ENCODE peak calls at places on chromosomes 4 and X, in six cellular contexts. X is mesothelial cell of epicardium, U is neural progenitor cell, J is cardiac muscle cell, E is mucosa of descending colon, H is cardiac fibroblast. I is an unnamed sample.
A peak's percentile ranks its signal among the peaks of the same experiment; 100 is the strongest.

GRCh38 chr4:646460-646859 is 21.1 kb downstream of the PDE6B start:
- DNase-seq in E (peak; percentile 41), U (no peak), J (no peak), X (no peak), H (no peak), I (no peak)

GRCh38 chr4:98148856-98149255 is 5.6 kb upstream of the STPG2 start:
- DNase-seq in J (no peak), X (no peak), H (no peak), U (no peak), E (no peak), I (no peak)

GRCh38 chr4:185682236-185682635 is 129.8 kb downstream of the SORBS2 start:
- DNase-seq in J (no peak), X (no peak), H (peak; percentile 20), U (no peak), E (no peak), I (no peak)

GRCh38 chrX:84729809-84730208 is 227.6 kb upstream of the HDX start:
- DNase-seq in X (no peak), J (peak; percentile 32), H (peak; percentile 42), E (no peak), U (peak; percentile 58), I (no peak)

GRCh38 chr4:28369504-28369903 is 1508.9 kb downstream of the STIM2 start:
- DNase-seq in U (no peak), X (no peak), H (peak; percentile 23), J (no peak), E (no peak), I (no peak)

GRCh38 chr4:87375719-87376291 is 15.2 kb downstream of the HSD17B11 start:
- DNase-seq in E (no peak), H (peak; percentile 93), X (no peak), U (peak; percentile 28), J (peak; percentile 49), I (no peak)

GRCh38 chrX:3743821-3744439 is 30.5 kb upstream of the PRKX start:
- DNase-seq in J (no peak), U (no peak), X (no peak), E (no peak), H (no peak), I (no peak)

GRCh38 chr4:79213702-79214101 is 112.2 kb downstream of the NAA11 start:
- DNase-seq in E (no peak), J (no peak), U (no peak), H (no peak), X (no peak), I (no peak)

GRCh38 chrX:70479970-70480659 is 35.5 kb downstream of the DLG3 start:
- DNase-seq in U (peak; percentile 45), X (no peak), E (no peak), J (peak; percentile 17), H (peak; percentile 23), I (no peak)

GRCh38 chrX:437636-438390 is 51.1 kb upstream of the PPP2R3B start:
- DNase-seq in X (no peak), J (no peak), U (no peak), E (no peak), H (no peak), I (no peak)

GRCh38 chr4:84497220-84497834 is 1.8 kb downstream of the NKX6-1 start:
- DNase-seq in X (no peak), J (no peak), H (no peak), U (peak; percentile 61), E (no peak), I (no peak)

GRCh38 chr4:106256190-106256589 is 59.8 kb downstream of the TBCK start:
- DNase-seq in J (no peak), U (no peak), E (peak; percentile 25), X (no peak), H (no peak), I (no peak)

GRCh38 chr4:7073526-7074390 is 5.9 kb upstream of the GRPEL1 start:
- DNase-seq in U (peak; percentile 87), E (no peak), X (no peak), J (peak; percentile 58), H (peak; percentile 51), I (no peak)

GRCh38 chr4:165872443-165873297 is at the start of gene TLL1:
- DNase-seq in J (peak; percentile 42), U (peak; percentile 42), X (no peak), E (no peak), H (peak; percentile 30), I (no peak)

GRCh38 chr4:29081230-29081955 is 1638.8 kb upstream of the PCDH7 start:
- DNase-seq in X (no peak), E (no peak), J (no peak), H (peak; percentile 6), U (no peak), I (no peak)

GRCh38 chrX:14043209-14043608 is 13.5 kb upstream of the GEMIN8 start:
- DNase-seq in U (no peak), H (no peak), J (no peak), E (no peak), X (no peak), I (no peak)

GRCh38 chr4:117654064-117654463 is 380.2 kb upstream of the NDST3 start:
- DNase-seq in J (no peak), H (no peak), X (no peak), E (no peak), U (no peak), I (no peak)

GRCh38 chr4:82415922-82416365 is 14.3 kb downstream of the HNRNPDL start:
- DNase-seq in H (no peak), X (no peak), E (no peak), U (peak; percentile 84), J (no peak), I (no peak)

GRCh38 chr4:123338715-123339114 is 57.9 kb upstream of the SPRY1 start:
- DNase-seq in H (no peak), U (peak; percentile 37), E (no peak), J (no peak), X (no peak), I (no peak)

GRCh38 chr4:113921089-113921842 is 58.2 kb downstream of the ARSJ start:
- DNase-seq in H (no peak), X (no peak), U (no peak), J (no peak), E (no peak), I (no peak)

GRCh38 chrX:337331-337831 is 18.8 kb upstream of the GTPBP6 start:
- DNase-seq in H (no peak), U (no peak), E (peak; percentile 33), J (no peak), X (no peak), I (no peak)

GRCh38 chr4:44446191-44446590 is 2.4 kb downstream of the KCTD8 start:
- DNase-seq in E (no peak), X (no peak), H (no peak), U (no peak), J (no peak), I (no peak)

GRCh38 chr4:44447563-44448504 is 775 bp downstream of the KCTD8 start:
- DNase-seq in X (peak; percentile 25), E (peak; percentile 47), U (peak; percentile 74), J (peak; percentile 59), H (peak; percentile 9), I (peak; percentile 67)

GRCh38 chr4:44448548-44449443 is at the start of gene KCTD8:
- DNase-seq in E (peak; percentile 68), H (peak; percentile 80), X (peak; percentile 66), U (peak; percentile 96), J (peak; percentile 95), I (peak; percentile 90)

GRCh38 chr4:44446801-44447562 is 1.6 kb downstream of the KCTD8 start:
- DNase-seq in H (peak; percentile 0), U (peak; percentile 36), X (peak; percentile 16), J (no peak), E (peak; percentile 45), I (peak; percentile 65)
- TF ChIP-seq CTCF in H (no peak), U (no peak), X (no peak), J (no peak), E (no peak), I (no peak)

GRCh38 chr4:157245351-157245750 is 24.8 kb downstream of the GRIA2 start:
- DNase-seq in E (no peak), H (no peak), J (no peak), U (no peak), X (no peak), I (no peak)
- TF ChIP-seq CTCF in E (no peak), H (no peak), J (no peak), U (no peak), X (no peak), I (no peak)

GRCh38 chrX:8820910-8821527 is 19.8 kb upstream of the FAM9A start:
- DNase-seq in H (peak; percentile 36), X (no peak), J (peak; percentile 71), E (no peak), U (peak; percentile 69), I (no peak)
- TF ChIP-seq CTCF in H (no peak), X (no peak), J (peak; percentile 22), E (no peak), U (peak; percentile 64), I (peak; percentile 39)

GRCh38 chr4:8274066-8274652 is 4.6 kb downstream of the HTRA3 start:
- DNase-seq in J (no peak), H (no peak), E (no peak), X (no peak), U (no peak), I (no peak)

GRCh38 chr4:8275511-8275910 is 6.0 kb downstream of the HTRA3 start:
- DNase-seq in U (no peak), E (no peak), J (no peak), H (no peak), X (no peak), I (no peak)

GRCh38 chr4:8273450-8273849 is 3.9 kb downstream of the HTRA3 start:
- DNase-seq in J (no peak), E (no peak), H (no peak), X (no peak), U (no peak), I (no peak)

GRCh38 chr4:8276358-8277240 is 7.0 kb downstream of the HTRA3 start:
- DNase-seq in U (no peak), X (no peak), E (peak; percentile 55), H (peak; percentile 70), J (no peak), I (no peak)

GRCh38 chr4:8274772-8275241 is 5.3 kb downstream of the HTRA3 start:
- DNase-seq in E (peak; percentile 83), H (peak; percentile 97), X (peak; percentile 55), J (peak; percentile 67), U (peak; percentile 95), I (peak; percentile 85)
- TF ChIP-seq CTCF in E (no peak), H (peak; percentile 61), X (no peak), J (peak; percentile 53), U (peak; percentile 32), I (no peak)

DNA sequence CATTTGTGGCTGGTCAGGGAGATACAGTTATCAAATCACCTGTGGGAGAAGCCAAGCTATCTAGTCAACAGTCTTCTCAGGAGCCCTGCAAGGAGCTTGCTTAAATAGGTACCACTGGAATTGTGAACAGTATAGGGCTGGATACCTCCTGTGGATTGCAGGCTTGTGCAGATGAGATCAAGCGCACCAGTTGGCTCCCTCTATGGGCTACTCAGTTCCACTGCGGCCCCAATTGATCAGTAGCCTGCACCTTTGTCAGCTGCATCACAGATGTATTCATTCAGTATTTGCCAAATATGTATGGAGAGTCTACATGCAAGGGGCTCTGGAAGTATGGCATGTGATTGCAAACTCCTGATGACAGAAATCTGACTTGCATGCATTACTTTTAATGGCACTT is 28.6 kb downstream of the TEX13A start:
- DNase-seq in E (no peak), X (no peak), U (peak; percentile 63), J (peak; percentile 58), H (peak; percentile 7), I (no peak)
- TF ChIP-seq CTCF in E (no peak), X (peak; percentile 12), U (peak; percentile 56), J (peak; percentile 51), H (peak; percentile 64), I (peak; percentile 65)